ENCODE peak calls at places on chromosomes 7 and 10, in five cellular contexts. J, Q, L, Z and A are unnamed samples.

GRCh38 chr10:14144491-14144890 is 186.2 kb downstream of the FRMD4A start:
- DNase-seq in J (no peak), Z (no peak), L (no peak), Q (no peak), A (no peak)

GRCh38 chr10:34827087-34827766 is 12.1 kb upstream of the PARD3 start:
- DNase-seq in J (no peak), Q (no peak), Z (no peak), L (no peak), A (no peak)

GRCh38 chr7:151608031-151608551 is 88.4 kb upstream of the RHEB start:
- DNase-seq in Q (no peak), L (no peak), J (peak; percentile 90), Z (no peak), A (no peak)

GRCh38 chr10:6850452-6850851 is 270.4 kb upstream of the PRKCQ start:
- DNase-seq in Q (no peak), Z (no peak), J (no peak), L (no peak), A (no peak)

GRCh38 chr10:130411496-130412070 is 275.4 kb downstream of the GLRX3 start:
- DNase-seq in Q (no peak), L (no peak), Z (no peak), J (no peak), A (no peak)

GRCh38 chr10:91700788-91701444 is 68.0 kb upstream of the PPP1R3C start:
- DNase-seq in J (no peak), Q (no peak), L (no peak), Z (no peak), A (no peak)

GRCh38 chr7:18064242-18064838 is 36.7 kb upstream of the PRPS1L1 start:
- DNase-seq in L (peak; percentile 15), Q (peak; percentile 34), J (no peak), Z (no peak), A (no peak)

GRCh38 chr7:28157826-28158416 is 22.7 kb downstream of the JAZF1 start:
- DNase-seq in Z (no peak), Q (no peak), J (no peak), L (no peak), A (no peak)

GRCh38 chr7:33196194-33196593 is 66.8 kb downstream of the BBS9 start:
- DNase-seq in J (no peak), Z (no peak), L (no peak), Q (no peak), A (no peak)

GRCh38 chr7:121305109-121305508 is 23.7 kb upstream of the WNT16 start:
- DNase-seq in L (no peak), Z (no peak), J (no peak), Q (no peak), A (no peak)

GRCh38 chr10:130339911-130340310 is 203.7 kb downstream of the GLRX3 start:
- DNase-seq in Z (no peak), J (no peak), Q (no peak), L (no peak), A (no peak)

GRCh38 chr10:119933179-119933578 is 40.6 kb downstream of the SEC23IP start:
- DNase-seq in L (peak; percentile 16), Q (no peak), J (no peak), Z (no peak), A (no peak)

GRCh38 chr10:82692458-82692857 is 817.5 kb downstream of the NRG3 start:
- DNase-seq in L (no peak), Z (no peak), Q (no peak), J (no peak), A (no peak)

GRCh38 chr10:85611093-85611740 is 755.4 kb downstream of the GRID1 start:
- DNase-seq in L (no peak), Q (no peak), J (no peak), Z (no peak), A (no peak)

GRCh38 chr10:47059606-47060311 is 148.5 kb downstream of the PTPN20 start:
- DNase-seq in J (no peak), L (no peak), Z (no peak), Q (no peak), A (no peak)

GRCh38 chr10:123470570-123470969 is 195.6 kb upstream of the GPR26 start:
- DNase-seq in Z (no peak), J (no peak), L (no peak), Q (no peak), A (no peak)

GRCh38 chr10:71473671-71474599 is 77.2 kb downstream of the CDH23 start:
- DNase-seq in J (no peak), L (no peak), Z (no peak), Q (no peak), A (no peak)

GRCh38 chr7:80910228-80910627 is 8.6 kb downstream of the SEMA3C start:
- DNase-seq in Z (no peak), Q (no peak), J (no peak), L (no peak), A (no peak)

GRCh38 chr7:52352019-52352418 is 683.4 kb upstream of the POM121L12 start:
- DNase-seq in Q (no peak), Z (no peak), J (no peak), L (no peak), A (no peak)

GRCh38 chr7:123455965-123456364 is 78.4 kb downstream of the IQUB start:
- DNase-seq in J (no peak), Z (no peak), Q (no peak), L (no peak), A (no peak)

GRCh38 chr10:116007256-116007891 is 265.6 kb downstream of the GFRA1 start:
- DNase-seq in L (no peak), Z (no peak), J (no peak), Q (no peak), A (no peak)

GRCh38 chr10:76333331-76333730 is 901.9 kb downstream of the LRMDA start:
- DNase-seq in J (no peak), L (no peak), Q (no peak), Z (no peak), A (no peak)

GRCh38 chr7:2853147-2853546 is 9.0 kb upstream of the GNA12 start:
- DNase-seq in Z (no peak), L (no peak), J (no peak), Q (no peak), A (no peak)

GRCh38 chr10:97314677-97315076 is 4.4 kb upstream of the FRAT1 start:
- DNase-seq in Q (no peak), Z (no peak), L (no peak), J (no peak), A (no peak)

GRCh38 chr10:84196083-84196482 is 1.7 kb downstream of the CDHR1 start:
- DNase-seq in Z (no peak), Q (no peak), J (no peak), L (peak; percentile 3), A (no peak)

GRCh38 chr7:142231716-142232115 is 26.1 kb downstream of the PRSS58 start:
- DNase-seq in Z (peak; percentile 29), J (peak; percentile 46), Q (peak; percentile 47), L (peak; percentile 20), A (no peak)

GRCh38 chr7:30502470-30503251 is 2.0 kb downstream of the GGCT start:
- DNase-seq in L (no peak), Q (no peak), Z (no peak), J (no peak), A (no peak)

GRCh38 chr10:118698421-118698820 is 56.3 kb downstream of the CACUL1 start:
- DNase-seq in Q (peak; percentile 61), Z (no peak), L (peak; percentile 10), J (peak; percentile 93), A (peak; percentile 80)

GRCh38 chr10:133034092-133034491 is 53.6 kb upstream of the ADGRA1 start:
- DNase-seq in L (no peak), Q (no peak), J (no peak), Z (no peak), A (no peak)

GRCh38 chr10:67779455-67780205 is 58.4 kb downstream of the DNAJC12 start:
- DNase-seq in J (peak; percentile 75), L (peak; percentile 73), Q (peak; percentile 72), Z (no peak), A (no peak)

GRCh38 chr10:21694646-21695045 is 160.6 kb downstream of the MLLT10 start:
- DNase-seq in L (no peak), Z (no peak), Q (no peak), J (no peak), A (no peak)

GRCh38 chr10:12349628-12350166 is 350 bp downstream of the CAMK1D start:
- DNase-seq in Z (no peak), L (no peak), Q (no peak), J (no peak), A (no peak)

GRCh38 chr10:12350167-12350872 is 973 bp downstream of the CAMK1D start:
- DNase-seq in L (peak; percentile 29), Q (no peak), J (no peak), Z (no peak), A (no peak)

GRCh38 chr10:12351889-12352288 is 2.5 kb downstream of the CAMK1D start:
- DNase-seq in L (no peak), Z (no peak), Q (no peak), J (no peak), A (no peak)

GRCh38 chr10:12351447-12351846 is 2.1 kb downstream of the CAMK1D start:
- DNase-seq in J (no peak), Z (no peak), Q (no peak), L (no peak), A (no peak)

GRCh38 chr10:12350925-12351324 is 1.6 kb downstream of the CAMK1D start:
- DNase-seq in J (no peak), Q (no peak), Z (no peak), L (no peak), A (no peak)
- TF ChIP-seq SP1 in J (no peak), Q (no peak), Z (no peak), L (no peak), A (no peak)

GRCh38 chr7:64515330-64515729 is 47.5 kb downstream of the ZNF680 start:
- DNase-seq in J (no peak), Q (no peak), L (no peak), Z (no peak), A (no peak)

GRCh38 chr7:64516451-64516850 is 46.4 kb downstream of the ZNF680 start:
- DNase-seq in J (no peak), Q (no peak), Z (no peak), L (no peak), A (no peak)

GRCh38 chr7:64521409-64521984 is 41.4 kb downstream of the ZNF680 start:
- DNase-seq in J (no peak), Z (no peak), Q (no peak), L (no peak), A (no peak)

GRCh38 chr7:64515781-64516180 is 47.1 kb downstream of the ZNF680 start:
- DNase-seq in Q (no peak), J (no peak), L (no peak), Z (no peak), A (no peak)
- H3K9me3 ChIP-seq in Q (peaks cover 2% of the 10 kb centered on the region), J (peaks cover 42% of the 10 kb centered on the region), L (peaks cover 55% of the 10 kb centered on the region), Z (peaks cover 48% of the 10 kb centered on the region), A (peaks cover 2% of the 10 kb centered on the region)

GRCh38 chr10:121696854-121697253 is 98.6 kb upstream of the FGFR2 start:
- DNase-seq in Z (peak; percentile 29), J (peak; percentile 55), Q (peak; percentile 21), L (peak; percentile 18), A (no peak)

GRCh38 chr10:121698902-121699301 is 100.7 kb upstream of the FGFR2 start:
- DNase-seq in L (no peak), Q (no peak), J (no peak), Z (no peak), A (no peak)

GRCh38 chr10:121698336-121698735 is 100.1 kb upstream of the FGFR2 start:
- DNase-seq in L (no peak), J (no peak), Q (no peak), Z (no peak), A (no peak)

GRCh38 chr10:121700416-121700815 is 102.2 kb upstream of the FGFR2 start:
- DNase-seq in J (no peak), Q (no peak), Z (no peak), L (no peak), A (no peak)

GRCh38 chr10:121702351-121703320 is 104.4 kb upstream of the FGFR2 start:
- DNase-seq in Z (no peak), Q (no peak), L (peak; percentile 3), J (no peak), A (no peak)
- TF ChIP-seq SP1 in Z (no peak), Q (no peak), L (no peak), J (no peak), A (no peak)

GRCh38 chr7:155637155-155637554 is 7.3 kb upstream of the RBM33 start:
- DNase-seq in L (no peak), Z (no peak), Q (no peak), J (no peak), A (no peak)
- H3K9me3 ChIP-seq in L (peaks cover 10% of the 10 kb centered on the region), Z (peaks cover 54% of the 10 kb centered on the region), Q (peaks cover 29% of the 10 kb centered on the region), J (no peaks in the 10 kb centered on the region), A (peaks cover 17% of the 10 kb centered on the region)